ENCODE peak calls at places on chromosomes 5 and 9, in eight cellular contexts. One of them, this sample, is unnamed.

GRCh38 chr9:132446887-132447286 is 36.9 kb downstream of the CFAP77 start:
- DNase-seq in nephron progenitor cell: no peak
- DNase-seq in Calu3: no peak
- DNase-seq in choroid plexus epithelial cell: no peak
- DNase-seq in breast epithelium: no peak
- DNase-seq in transverse colon: no peak
- DNase-seq in brain microvascular endothelial cell: no peak
- DNase-seq in neural progenitor cell: no peak
- DNase-seq in this sample: no peak

GRCh38 chr9:134139081-134139480 is 3.2 kb downstream of the WDR5 start:
- DNase-seq in neural progenitor cell: no peak
- DNase-seq in brain microvascular endothelial cell: no peak
- DNase-seq in breast epithelium: no peak
- DNase-seq in choroid plexus epithelial cell: peak
- DNase-seq in transverse colon: no peak
- DNase-seq in Calu3: no peak
- DNase-seq in nephron progenitor cell: no peak
- DNase-seq in this sample: no peak

GRCh38 chr5:75007537-75007847 is 44.9 kb downstream of the GCNT4 start:
- DNase-seq in transverse colon: no peak
- DNase-seq in neural progenitor cell: no peak
- DNase-seq in choroid plexus epithelial cell: peak
- DNase-seq in Calu3: no peak
- DNase-seq in nephron progenitor cell: no peak
- DNase-seq in brain microvascular endothelial cell: peak
- DNase-seq in breast epithelium: no peak
- DNase-seq in this sample: no peak

GRCh38 chr9:133522073-133522910 is 2.5 kb downstream of the MYMK start:
- DNase-seq in neural progenitor cell: no peak
- DNase-seq in Calu3: no peak
- DNase-seq in nephron progenitor cell: no peak
- DNase-seq in transverse colon: peak
- DNase-seq in choroid plexus epithelial cell: no peak
- DNase-seq in breast epithelium: no peak
- DNase-seq in brain microvascular endothelial cell: no peak
- DNase-seq in this sample: no peak

GRCh38 chr5:105688227-105688807 is 1982.4 kb downstream of the EFNA5 start:
- DNase-seq in neural progenitor cell: peak
- DNase-seq in nephron progenitor cell: no peak
- DNase-seq in transverse colon: no peak
- DNase-seq in brain microvascular endothelial cell: no peak
- DNase-seq in choroid plexus epithelial cell: no peak
- DNase-seq in Calu3: no peak
- DNase-seq in breast epithelium: no peak
- DNase-seq in this sample: no peak

GRCh38 chr9:79644601-79645000 is 72.8 kb downstream of the TLE4 start:
- DNase-seq in breast epithelium: no peak
- DNase-seq in neural progenitor cell: no peak
- DNase-seq in nephron progenitor cell: no peak
- DNase-seq in choroid plexus epithelial cell: no peak
- DNase-seq in Calu3: no peak
- DNase-seq in brain microvascular endothelial cell: no peak
- DNase-seq in transverse colon: no peak
- DNase-seq in this sample: no peak

GRCh38 chr9:88973281-88974045 is 17.8 kb upstream of the S1PR3 start:
- DNase-seq in breast epithelium: peak
- DNase-seq in Calu3: no peak
- DNase-seq in transverse colon: no peak
- DNase-seq in choroid plexus epithelial cell: no peak
- DNase-seq in neural progenitor cell: peak
- DNase-seq in nephron progenitor cell: peak
- DNase-seq in brain microvascular endothelial cell: no peak
- DNase-seq in this sample: no peak

GRCh38 chr5:96795626-96796025 is 12.1 kb downstream of the ERAP1 start:
- DNase-seq in Calu3: no peak
- DNase-seq in nephron progenitor cell: no peak
- DNase-seq in transverse colon: no peak
- DNase-seq in neural progenitor cell: no peak
- DNase-seq in brain microvascular endothelial cell: no peak
- DNase-seq in breast epithelium: no peak
- DNase-seq in choroid plexus epithelial cell: no peak
- DNase-seq in this sample: no peak

GRCh38 chr5:168408561-168409321 is 77.5 kb upstream of the RARS1 start:
- DNase-seq in nephron progenitor cell: no peak
- DNase-seq in brain microvascular endothelial cell: no peak
- DNase-seq in transverse colon: no peak
- DNase-seq in Calu3: no peak
- DNase-seq in choroid plexus epithelial cell: peak
- DNase-seq in neural progenitor cell: no peak
- DNase-seq in breast epithelium: no peak
- DNase-seq in this sample: no peak

GRCh38 chr5:82820958-82821880 is 256.0 kb downstream of the TMEM167A start:
- DNase-seq in nephron progenitor cell: no peak
- DNase-seq in breast epithelium: no peak
- DNase-seq in neural progenitor cell: peak
- DNase-seq in Calu3: no peak
- DNase-seq in choroid plexus epithelial cell: no peak
- DNase-seq in transverse colon: no peak
- DNase-seq in brain microvascular endothelial cell: no peak
- DNase-seq in this sample: no peak

GRCh38 chr9:110842169-110842568 is 173.6 kb downstream of the MUSK start:
- DNase-seq in neural progenitor cell: no peak
- DNase-seq in breast epithelium: no peak
- DNase-seq in nephron progenitor cell: no peak
- DNase-seq in brain microvascular endothelial cell: no peak
- DNase-seq in transverse colon: no peak
- DNase-seq in choroid plexus epithelial cell: no peak
- DNase-seq in Calu3: no peak
- DNase-seq in this sample: no peak

GRCh38 chr9:134185536-134186011 is 21.2 kb upstream of the RNU6ATAC start:
- DNase-seq in transverse colon: no peak
- DNase-seq in nephron progenitor cell: no peak
- DNase-seq in choroid plexus epithelial cell: no peak
- DNase-seq in neural progenitor cell: no peak
- DNase-seq in breast epithelium: no peak
- DNase-seq in Calu3: no peak
- DNase-seq in brain microvascular endothelial cell: no peak
- DNase-seq in this sample: no peak

GRCh38 chr5:94469889-94470288 is 148.5 kb downstream of the KIAA0825 start:
- DNase-seq in nephron progenitor cell: peak
- DNase-seq in brain microvascular endothelial cell: peak
- DNase-seq in Calu3: no peak
- DNase-seq in transverse colon: no peak
- DNase-seq in breast epithelium: no peak
- DNase-seq in neural progenitor cell: no peak
- DNase-seq in choroid plexus epithelial cell: peak
- DNase-seq in this sample: no peak

GRCh38 chr5:57383093-57383861 is 99.3 kb downstream of the ACTBL2 start:
- DNase-seq in Calu3: peak
- DNase-seq in brain microvascular endothelial cell: peak
- DNase-seq in choroid plexus epithelial cell: peak
- DNase-seq in breast epithelium: no peak
- DNase-seq in transverse colon: no peak
- DNase-seq in nephron progenitor cell: no peak
- DNase-seq in neural progenitor cell: no peak
- DNase-seq in this sample: no peak

GRCh38 chr9:131676431-131676972 is 63.4 kb downstream of the RAPGEF1 start:
- DNase-seq in choroid plexus epithelial cell: no peak
- DNase-seq in Calu3: no peak
- DNase-seq in breast epithelium: peak
- DNase-seq in transverse colon: peak
- DNase-seq in nephron progenitor cell: no peak
- DNase-seq in neural progenitor cell: no peak
- DNase-seq in brain microvascular endothelial cell: no peak
- DNase-seq in this sample: no peak

GRCh38 chr5:107428303-107428761 is 242.4 kb downstream of the EFNA5 start:
- DNase-seq in Calu3: no peak
- DNase-seq in breast epithelium: no peak
- DNase-seq in neural progenitor cell: no peak
- DNase-seq in brain microvascular endothelial cell: no peak
- DNase-seq in transverse colon: no peak
- DNase-seq in nephron progenitor cell: no peak
- DNase-seq in choroid plexus epithelial cell: no peak
- DNase-seq in this sample: no peak

GRCh38 chr9:86948153-86948929 is 1.0 kb upstream of the GAS1 start:
- DNase-seq in transverse colon: peak
- DNase-seq in neural progenitor cell: peak
- DNase-seq in choroid plexus epithelial cell: peak
- DNase-seq in Calu3: peak
- DNase-seq in breast epithelium: peak
- DNase-seq in nephron progenitor cell: peak
- DNase-seq in brain microvascular endothelial cell: peak
- DNase-seq in this sample: peak

DNA sequence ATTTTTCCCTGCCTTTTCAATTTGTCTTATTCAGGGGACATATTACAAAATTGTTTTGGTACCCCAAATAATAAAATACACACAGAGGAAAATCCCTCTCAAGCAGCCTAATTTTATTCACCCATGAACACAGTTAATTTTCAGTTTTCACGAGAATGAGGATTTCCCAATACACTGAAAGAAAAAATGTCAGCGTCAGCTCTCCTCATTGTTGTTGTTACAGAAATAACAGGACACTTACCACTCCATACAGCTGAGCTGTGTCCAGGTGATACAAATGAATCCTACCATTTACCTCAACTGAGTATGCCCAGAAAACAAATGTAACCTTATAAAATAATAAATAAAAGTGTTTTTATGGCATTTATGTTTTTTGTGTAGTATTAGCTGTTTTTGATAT is 144.6 kb upstream of the PCA3 start:
- DNase-seq in choroid plexus epithelial cell: peak
- DNase-seq in Calu3: no peak
- DNase-seq in neural progenitor cell: no peak
- DNase-seq in transverse colon: no peak
- DNase-seq in breast epithelium: no peak
- DNase-seq in nephron progenitor cell: no peak
- DNase-seq in brain microvascular endothelial cell: no peak
- DNase-seq in this sample: no peak
- TF ChIP-seq CTCF in choroid plexus epithelial cell: no peak
- TF ChIP-seq CTCF in Calu3: no peak
- TF ChIP-seq CTCF in neural progenitor cell: no peak
- TF ChIP-seq CTCF in transverse colon: no peak
- TF ChIP-seq CTCF in breast epithelium: no peak
- TF ChIP-seq CTCF in nephron progenitor cell: no peak
- TF ChIP-seq CTCF in brain microvascular endothelial cell: no peak
- TF ChIP-seq CTCF in this sample: no peak

DNA sequence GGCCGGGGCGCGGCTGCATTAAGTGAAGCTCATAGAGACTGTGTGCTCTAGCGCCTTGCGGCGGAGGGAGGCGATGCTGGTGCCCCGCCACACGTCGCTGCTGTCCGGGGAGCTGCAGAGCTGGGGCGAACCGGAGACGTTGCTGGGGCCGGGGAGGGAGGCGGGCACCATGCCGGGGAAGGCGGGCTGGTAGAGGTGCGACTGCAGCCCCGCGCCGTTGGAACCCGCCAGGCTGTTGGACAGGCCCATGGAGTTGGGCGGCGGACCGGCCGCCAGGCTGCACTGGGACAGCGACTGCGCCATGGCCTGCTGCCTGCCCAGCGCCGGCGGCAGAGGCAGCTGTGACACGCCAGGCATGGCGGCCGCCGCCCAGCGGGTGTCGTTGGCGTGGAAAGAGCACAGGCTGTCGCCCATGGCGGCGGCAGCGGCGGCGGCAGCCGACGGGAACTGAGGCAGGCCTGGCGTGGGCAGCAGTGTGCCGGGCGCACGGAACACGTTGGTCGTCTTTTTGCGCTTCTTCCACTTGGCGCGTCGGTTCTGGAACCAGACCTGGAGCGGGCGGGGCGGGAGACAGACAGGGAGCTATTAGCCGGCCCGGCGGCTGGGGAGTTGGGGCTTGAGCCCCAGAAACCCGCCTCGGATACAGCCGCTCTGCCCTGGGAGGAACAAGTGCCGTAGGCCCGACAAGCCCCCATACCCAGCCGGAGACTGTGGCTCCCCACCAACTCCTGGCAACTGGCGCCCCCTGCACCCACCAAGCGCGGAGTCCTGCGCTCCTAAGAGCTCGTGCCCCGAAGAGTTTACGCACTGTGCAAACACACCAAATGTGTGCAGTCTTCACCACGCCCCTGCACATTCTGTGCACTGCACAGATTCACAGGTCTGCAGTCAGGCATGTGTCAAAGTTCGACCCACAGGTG is 8.0 kb downstream of the OTP start:
- DNase-seq in choroid plexus epithelial cell: no peak
- DNase-seq in Calu3: peak
- DNase-seq in breast epithelium: no peak
- DNase-seq in brain microvascular endothelial cell: no peak
- DNase-seq in transverse colon: peak
- DNase-seq in nephron progenitor cell: peak
- DNase-seq in neural progenitor cell: peak
- DNase-seq in this sample: no peak
- TF ChIP-seq CTCF in choroid plexus epithelial cell: no peak
- TF ChIP-seq CTCF in Calu3: no peak
- TF ChIP-seq CTCF in breast epithelium: no peak
- TF ChIP-seq CTCF in brain microvascular endothelial cell: peak
- TF ChIP-seq CTCF in transverse colon: peak
- TF ChIP-seq CTCF in nephron progenitor cell: no peak
- TF ChIP-seq CTCF in neural progenitor cell: peak
- TF ChIP-seq CTCF in this sample: peak

DNA sequence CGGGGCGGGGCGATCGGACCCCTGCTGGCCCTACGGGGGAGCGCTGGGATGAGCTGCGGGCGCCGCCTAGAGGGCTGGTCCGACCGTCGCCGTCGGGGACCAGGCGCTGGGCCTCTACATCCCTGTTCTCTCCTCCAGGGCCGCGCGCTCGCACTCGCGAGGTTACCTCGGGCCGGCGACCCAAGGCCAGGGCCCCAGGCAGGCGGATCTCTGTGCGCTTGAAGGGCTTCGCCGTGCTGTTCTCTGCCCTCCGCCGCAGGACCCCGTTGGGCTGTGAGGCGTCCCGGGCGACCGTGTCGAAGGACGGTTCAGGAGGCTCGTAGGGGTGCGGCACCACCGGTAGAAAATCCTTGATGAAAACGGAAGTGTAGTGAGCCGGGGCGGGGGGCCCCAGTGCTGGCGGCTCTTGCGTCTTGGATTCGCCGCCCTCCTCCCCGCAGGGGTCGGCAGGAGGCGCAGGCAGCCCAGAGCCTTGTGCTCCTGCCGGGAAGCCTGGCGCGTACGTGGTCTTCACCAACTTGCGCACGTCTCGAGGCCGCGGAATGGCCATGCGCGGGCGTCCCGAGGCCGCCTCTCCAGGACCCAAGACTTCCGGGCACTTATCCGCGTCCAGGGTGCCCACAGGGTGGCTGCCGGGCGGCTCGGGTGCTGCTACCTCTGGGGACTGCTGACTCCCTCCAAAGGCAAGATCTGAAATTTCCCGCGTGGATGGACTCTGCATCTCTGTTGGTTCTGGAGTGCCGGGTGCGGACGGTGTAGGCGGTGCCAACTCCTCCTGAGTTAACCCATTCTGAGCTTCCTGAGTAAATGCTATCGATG is 2.0 kb downstream of the PROB1 start:
- DNase-seq in Calu3: peak
- DNase-seq in transverse colon: peak
- DNase-seq in breast epithelium: no peak
- DNase-seq in choroid plexus epithelial cell: peak
- DNase-seq in neural progenitor cell: peak
- DNase-seq in nephron progenitor cell: peak
- DNase-seq in brain microvascular endothelial cell: peak
- DNase-seq in this sample: peak
- TF ChIP-seq CTCF in Calu3: peak
- TF ChIP-seq CTCF in transverse colon: peak
- TF ChIP-seq CTCF in breast epithelium: peak
- TF ChIP-seq CTCF in choroid plexus epithelial cell: peak
- TF ChIP-seq CTCF in neural progenitor cell: peak
- TF ChIP-seq CTCF in nephron progenitor cell: peak
- TF ChIP-seq CTCF in brain microvascular endothelial cell: peak
- TF ChIP-seq CTCF in this sample: peak

GRCh38 chr9:112665347-112665746 is 52.6 kb downstream of the INIP start:
- DNase-seq in Calu3: no peak
- DNase-seq in choroid plexus epithelial cell: peak
- DNase-seq in nephron progenitor cell: no peak
- DNase-seq in neural progenitor cell: no peak
- DNase-seq in transverse colon: no peak
- DNase-seq in brain microvascular endothelial cell: no peak
- DNase-seq in breast epithelium: no peak
- DNase-seq in this sample: no peak
- TF ChIP-seq CTCF in Calu3: no peak
- TF ChIP-seq CTCF in choroid plexus epithelial cell: peak
- TF ChIP-seq CTCF in nephron progenitor cell: no peak
- TF ChIP-seq CTCF in neural progenitor cell: peak
- TF ChIP-seq CTCF in transverse colon: no peak
- TF ChIP-seq CTCF in brain microvascular endothelial cell: peak
- TF ChIP-seq CTCF in breast epithelium: no peak
- TF ChIP-seq CTCF in this sample: no peak

This sample was measured in neural crest cell.